ENCODE peak calls at places on chromosomes 7 and 10, in ten cellular contexts. K is mammary epithelial cell, H is psoas muscle, I is transverse colon, U is neuronal stem cell, N is colonic mucosa, Y is sigmoid colon, L is heart left ventricle, F is IMR-90, O is GM23248. X is an unnamed sample.
A peak's percentile ranks its signal among the peaks of the same experiment; 100 is the strongest.

GRCh38 chr10:60282771-60283353 is 106.8 kb downstream of the ANK3 start:
- DNase-seq in K (peak; percentile 58), H (no peak), I (no peak), U (no peak), N (no peak), Y (no peak), L (no peak), F (peak; percentile 56), O (peak; percentile 56), X (peak; percentile 40)

GRCh38 chr10:130354555-130354954 is 218.4 kb downstream of the GLRX3 start:
- DNase-seq in K (no peak), H (no peak), I (no peak), U (no peak), N (no peak), Y (no peak), L (no peak), F (no peak), O (no peak), X (no peak)

GRCh38 chr10:13270877-13271551 is 28.9 kb downstream of the PHYH start:
- DNase-seq in K (peak; percentile 20), H (no peak), I (peak; percentile 18), U (no peak), N (peak; percentile 45), Y (no peak), L (no peak), F (peak; percentile 25), O (peak; percentile 78), X (no peak)

GRCh38 chr7:2629740-2630681 is 1.8 kb upstream of the TTYH3 start:
- DNase-seq in K (peak; percentile 39), H (no peak), I (peak; percentile 83), U (no peak), N (peak; percentile 87), Y (peak; percentile 66), L (no peak), F (peak; percentile 39), O (no peak), X (no peak)

GRCh38 chr10:72079356-72079755 is 9.0 kb downstream of the SPOCK2 start:
- DNase-seq in K (no peak), H (peak; percentile 39), I (no peak), U (no peak), N (no peak), Y (peak; percentile 28), L (no peak), F (no peak), O (no peak), X (no peak)

GRCh38 chr10:84447701-84448400 is 119.5 kb downstream of the CCSER2 start:
- DNase-seq in K (no peak), H (no peak), I (no peak), U (no peak), N (no peak), Y (no peak), L (peak; percentile 35), F (no peak), O (no peak), X (no peak)

GRCh38 chr7:51027256-51028127 is 244.8 kb upstream of the GRB10 start:
- DNase-seq in K (no peak), H (no peak), I (no peak), U (no peak), N (peak; percentile 5), Y (no peak), L (no peak), F (no peak), O (no peak), X (no peak)

GRCh38 chr10:82981137-82981723 is 1106.2 kb downstream of the NRG3 start:
- DNase-seq in K (peak; percentile 82), H (no peak), I (no peak), U (no peak), N (no peak), Y (no peak), L (no peak), F (peak; percentile 45), O (peak; percentile 66), X (no peak)

DNA sequence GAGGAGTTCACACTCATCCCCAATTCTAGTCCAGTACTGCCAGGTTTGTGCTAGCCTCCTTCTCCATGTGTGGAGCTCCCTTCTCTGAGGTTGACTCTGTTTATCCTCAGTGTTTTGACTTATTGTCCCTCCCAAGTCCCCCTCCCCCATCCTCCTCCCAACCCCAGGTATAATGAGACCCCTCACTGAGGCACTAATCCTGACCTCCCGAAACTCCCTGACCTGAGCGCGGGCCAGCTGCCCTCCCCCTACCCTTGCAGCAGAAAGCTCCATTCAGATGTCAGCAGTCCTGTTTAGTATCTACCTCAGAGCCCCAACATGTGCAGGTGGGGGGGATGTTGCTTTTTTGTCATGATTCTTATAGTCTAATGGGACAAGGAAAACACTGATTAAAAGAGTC is 61.4 kb downstream of the GDI2 start:
- DNase-seq in K (no peak), H (no peak), I (no peak), U (no peak), N (no peak), Y (no peak), L (no peak), F (no peak), O (no peak), X (no peak)
- H3K27ac ChIP-seq in K (no peak overlapping the region), H (no peak overlapping the region), I (no peak overlapping the region), U (no peak overlapping the region), N (no peak overlapping the region), Y (no peak overlapping the region), L (no peak overlapping the region), F (no peak overlapping the region), O (peak overlapping the region; percentile 21), X (no peak overlapping the region)

GRCh38 chr7:18593602-18594279 is 98.2 kb downstream of the HDAC9 start:
- DNase-seq in K (no peak), H (no peak), I (no peak), U (no peak), N (no peak), Y (no peak), L (no peak), F (peak; percentile 43), O (no peak), X (no peak)

DNA sequence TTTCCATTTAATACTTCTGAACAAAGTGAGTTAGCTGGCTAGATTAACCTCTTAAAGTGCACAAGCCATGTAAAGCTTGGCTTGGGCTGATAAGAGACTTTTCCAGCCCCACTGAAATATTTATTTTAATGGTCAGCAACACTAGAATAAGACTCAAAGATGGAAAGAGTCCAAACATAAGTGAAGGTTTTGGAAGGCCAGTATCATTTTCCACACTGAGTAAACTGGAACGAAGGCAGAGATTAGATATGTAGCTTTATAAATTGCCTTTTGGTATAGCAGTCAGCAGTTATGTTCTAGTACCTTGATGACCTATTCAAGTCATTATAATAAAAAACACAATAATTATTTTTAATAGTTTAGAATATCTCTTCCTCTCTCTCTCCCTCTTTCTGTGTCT is 102.2 kb downstream of the HDAC9 start:
- DNase-seq in K (no peak), H (no peak), I (no peak), U (no peak), N (no peak), Y (no peak), L (no peak), F (peak; percentile 15), O (no peak), X (no peak)
- H3K27ac ChIP-seq in K (no peak overlapping the region), H (no peak overlapping the region), I (no peak overlapping the region), U (no peak overlapping the region), N (no peak overlapping the region), Y (no peak overlapping the region), L (no peak overlapping the region), F (no peak overlapping the region), O (no peak overlapping the region), X (no peak overlapping the region)

GRCh38 chr7:106862317-106863183 is 2.5 kb upstream of the PIK3CG start:
- DNase-seq in K (no peak), H (no peak), I (no peak), U (no peak), N (no peak), Y (no peak), L (no peak), F (peak; percentile 25), O (peak; percentile 43), X (no peak)

GRCh38 chr7:106865130-106866115 is at the start of gene PIK3CG:
- DNase-seq in K (no peak), H (no peak), I (no peak), U (no peak), N (no peak), Y (no peak), L (no peak), F (no peak), O (no peak), X (no peak)

GRCh38 chr7:106863216-106863997 is 1.7 kb upstream of the PIK3CG start:
- DNase-seq in K (no peak), H (no peak), I (no peak), U (no peak), N (no peak), Y (no peak), L (no peak), F (no peak), O (no peak), X (no peak)

GRCh38 chr7:106866298-106867281 is 1.5 kb downstream of the PIK3CG start:
- DNase-seq in K (no peak), H (no peak), I (no peak), U (no peak), N (no peak), Y (no peak), L (no peak), F (no peak), O (no peak), X (no peak)

DNA sequence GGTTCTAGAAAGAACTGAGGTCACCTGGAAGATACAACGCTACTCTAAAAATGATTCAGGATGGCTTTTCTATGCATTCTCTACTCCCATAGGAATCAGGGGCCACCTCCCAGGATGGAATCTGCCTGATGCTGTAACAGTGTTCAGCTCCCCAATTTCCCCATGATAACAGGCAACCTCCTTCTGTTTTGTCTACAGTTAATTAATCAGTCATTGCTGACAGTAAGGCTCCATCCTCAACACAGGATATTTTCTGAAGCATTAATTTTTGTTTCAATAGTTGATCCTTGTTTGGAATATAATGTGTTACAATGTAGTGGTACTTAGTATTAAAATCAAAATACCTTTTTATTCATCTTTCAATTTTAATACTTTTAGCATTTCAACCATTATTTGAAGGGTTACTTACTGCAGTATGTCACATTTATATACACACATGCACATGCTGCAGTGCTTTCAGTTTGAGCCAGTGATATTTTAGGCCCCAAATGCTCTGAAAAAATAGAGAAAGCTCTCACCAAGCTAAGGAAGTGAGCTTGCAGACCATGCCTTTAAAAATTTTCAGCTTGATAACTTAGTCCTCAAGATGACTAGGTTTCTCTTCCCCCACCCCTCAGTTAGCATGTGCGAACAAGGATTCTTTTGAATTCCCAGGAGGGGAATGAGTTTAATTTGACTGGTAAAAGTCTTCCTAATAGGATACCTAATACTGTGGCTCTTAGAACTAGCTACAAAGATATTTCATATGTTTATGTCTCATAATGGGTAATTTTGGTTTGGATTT is 592 bp upstream of the PIK3CG start:
- DNase-seq in K (no peak), H (no peak), I (no peak), U (no peak), N (no peak), Y (no peak), L (no peak), F (no peak), O (no peak), X (no peak)
- H3K27ac ChIP-seq in K (no peak overlapping the region), H (no peak overlapping the region), I (peak overlapping the region; percentile 73), U (no peak overlapping the region), N (peak overlapping the region; percentile 57), Y (peak overlapping the region; percentile 37), L (no peak overlapping the region), F (no peak overlapping the region), O (no peak overlapping the region), X (no peak overlapping the region)

DNA sequence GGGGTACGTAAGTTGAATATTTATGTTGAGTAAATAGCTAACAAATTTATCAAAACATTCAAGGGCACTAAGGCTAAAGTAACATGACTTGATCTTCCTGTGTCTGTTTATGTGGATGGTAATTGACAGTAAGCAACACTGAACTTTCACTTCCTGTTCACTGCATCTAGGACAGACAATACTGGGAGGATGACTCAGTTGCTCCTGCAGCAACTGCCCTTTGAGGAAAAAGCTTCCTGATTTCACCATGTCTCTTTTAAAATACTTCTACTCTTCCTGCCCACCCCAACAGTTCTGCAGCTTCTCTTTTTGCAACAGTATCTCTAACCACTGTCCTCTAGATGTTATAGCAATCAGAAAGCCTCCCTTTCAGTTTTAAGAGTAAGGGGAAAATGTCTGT is 76.6 kb upstream of the HGF start:
- DNase-seq in K (no peak), H (no peak), I (no peak), U (no peak), N (no peak), Y (no peak), L (peak; percentile 11), F (peak; percentile 74), O (peak; percentile 80), X (peak; percentile 20)
- H3K27ac ChIP-seq in K (no peak overlapping the region), H (no peak overlapping the region), I (peak overlapping the region; percentile 63), U (no peak overlapping the region), N (peak overlapping the region; percentile 37), Y (peak overlapping the region; percentile 39), L (no peak overlapping the region), F (no peak overlapping the region), O (peak overlapping the region; percentile 43), X (no peak overlapping the region)